ENCODE peak calls at places on chromosomes 6 and 20, in eight cellular contexts. X is NCI-H774, E is germinal center, K is colonic mucosa, T is fibroblast of mammary gland, M is NCI-H510A treated with DMSO at 0.1 percent for 48 hours, Y is lower lobe of right lung, I is neural crest cell. P is an unnamed sample.

GRCh38 chr6:2376429-2377355 is 131.3 kb upstream of the GMDS start:
- DNase-seq in X (no peak), E (no peak), K (peak; percentile 58), T (peak; percentile 77), M (no peak), Y (no peak), I (no peak), P (no peak)

GRCh38 chr20:48782073-48782472 is 45.7 kb downstream of the PREX1 start:
- DNase-seq in X (no peak), E (no peak), K (no peak), T (no peak), M (no peak), Y (no peak), I (no peak), P (no peak)

GRCh38 chr20:53902968-53903651 is 167.3 kb downstream of the BCAS1 start:
- DNase-seq in X (no peak), E (no peak), K (no peak), T (peak; percentile 60), M (no peak), Y (no peak), I (no peak), P (no peak)

GRCh38 chr6:157755032-157755751 is 67.9 kb upstream of the SNX9 start:
- DNase-seq in X (no peak), E (no peak), K (no peak), T (no peak), M (no peak), Y (no peak), I (no peak), P (no peak)

GRCh38 chr6:118739976-118740771 is 88.8 kb upstream of the CEP85L start:
- DNase-seq in X (no peak), E (no peak), K (no peak), T (no peak), M (no peak), Y (no peak), I (no peak), P (no peak)

GRCh38 chr6:113078791-113079190 is 731.7 kb downstream of the RFPL4B start:
- DNase-seq in X (no peak), E (no peak), K (no peak), T (no peak), M (no peak), Y (no peak), I (no peak), P (no peak)

GRCh38 chr6:13101409-13101808 is 226.9 kb downstream of the TBC1D7 start:
- DNase-seq in X (no peak), E (no peak), K (no peak), T (no peak), M (no peak), Y (no peak), I (no peak), P (no peak)

GRCh38 chr6:79604583-79605037 is 26.5 kb upstream of the SH3BGRL2 start:
- DNase-seq in X (no peak), E (no peak), K (no peak), T (peak; percentile 31), M (no peak), Y (no peak), I (no peak), P (no peak)

GRCh38 chr6:13615802-13616140 is 636 bp downstream of the NOL7 start:
- DNase-seq in X (no peak), E (peak; percentile 28), K (peak; percentile 71), T (peak; percentile 43), M (peak; percentile 45), Y (peak; percentile 72), I (peak; percentile 30), P (peak; percentile 45)

GRCh38 chr6:21634582-21634981 is 41.0 kb downstream of the SOX4 start:
- DNase-seq in X (no peak), E (no peak), K (no peak), T (peak; percentile 97), M (no peak), Y (no peak), I (no peak), P (no peak)

GRCh38 chr20:57372157-57372556 is 19.0 kb upstream of the RBM38 start:
- DNase-seq in X (no peak), E (no peak), K (no peak), T (no peak), M (no peak), Y (no peak), I (no peak), P (no peak)

GRCh38 chr20:23670361-23670760 is 18.5 kb downstream of the CST4 start:
- DNase-seq in X (no peak), E (no peak), K (no peak), T (no peak), M (no peak), Y (no peak), I (no peak), P (no peak)

GRCh38 chr6:89828988-89829590 is 591 bp upstream of the CASP8AP2 start:
- DNase-seq in X (peak; percentile 81), E (peak; percentile 46), K (peak; percentile 21), T (peak; percentile 18), M (peak; percentile 72), Y (no peak), I (no peak), P (no peak)

GRCh38 chr6:34709386-34709785 is 12.8 kb upstream of the ILRUN start:
- DNase-seq in X (no peak), E (no peak), K (no peak), T (peak; percentile 83), M (no peak), Y (peak; percentile 51), I (no peak), P (peak; percentile 82)

GRCh38 chr20:60117040-60117439 is 158.8 kb downstream of the CDH26 start:
- DNase-seq in X (no peak), E (no peak), K (no peak), T (peak; percentile 21), M (no peak), Y (no peak), I (no peak), P (peak; percentile 2)

GRCh38 chr6:69138173-69138572 is 503.1 kb downstream of the ADGRB3 start:
- DNase-seq in X (no peak), E (no peak), K (no peak), T (no peak), M (no peak), Y (no peak), I (no peak), P (no peak)

GRCh38 chr6:146041282-146041681 is 12.4 kb downstream of the GRM1 start:
- DNase-seq in X (no peak), E (no peak), K (no peak), T (peak; percentile 23), M (no peak), Y (no peak), I (no peak), P (no peak)

GRCh38 chr6:132651062-132651461 is 7.9 kb downstream of the TAAR1 start:
- DNase-seq in X (no peak), E (peak; percentile 9), K (no peak), T (no peak), M (no peak), Y (no peak), I (no peak), P (no peak)

GRCh38 chr6:1179571-1180459 is 132.1 kb upstream of the FOXQ1 start:
- DNase-seq in X (peak; percentile 25), E (no peak), K (no peak), T (no peak), M (no peak), Y (no peak), I (no peak), P (no peak)

GRCh38 chr6:93105017-93105416 is 314.3 kb downstream of the EPHA7 start:
- DNase-seq in X (no peak), E (no peak), K (no peak), T (no peak), M (no peak), Y (no peak), I (no peak), P (no peak)

GRCh38 chr6:132683543-132683942 is 24.6 kb upstream of the TAAR1 start:
- DNase-seq in X (no peak), E (no peak), K (no peak), T (peak; percentile 73), M (no peak), Y (no peak), I (no peak), P (no peak)

GRCh38 chr20:5731753-5732366 is 18.3 kb upstream of the SHLD1 start:
- DNase-seq in X (no peak), E (no peak), K (no peak), T (no peak), M (no peak), Y (no peak), I (no peak), P (no peak)

GRCh38 chr20:31954500-31954899 is 2.7 kb upstream of the PDRG1 start:
- DNase-seq in X (no peak), E (no peak), K (no peak), T (no peak), M (no peak), Y (no peak), I (no peak), P (no peak)

GRCh38 chr20:49112596-49113274 is 66.6 kb downstream of the CSE1L start:
- DNase-seq in X (no peak), E (no peak), K (no peak), T (peak; percentile 20), M (no peak), Y (no peak), I (no peak), P (no peak)

GRCh38 chr6:8017276-8017701 is 46.9 kb downstream of the BLOC1S5 start:
- DNase-seq in X (no peak), E (peak; percentile 9), K (no peak), T (no peak), M (no peak), Y (no peak), I (no peak), P (no peak)

GRCh38 chr20:63183422-63184146 is 32.3 kb downstream of the YTHDF1 start:
- DNase-seq in X (no peak), E (peak; percentile 61), K (peak; percentile 37), T (no peak), M (peak; percentile 6), Y (peak; percentile 62), I (peak; percentile 46), P (peak; percentile 59)

GRCh38 chr6:73636048-73636447 is 17.7 kb downstream of the SLC17A5 start:
- DNase-seq in X (no peak), E (no peak), K (no peak), T (no peak), M (no peak), Y (no peak), I (no peak), P (no peak)

GRCh38 chr6:153172815-153173214 is 41.7 kb upstream of the RGS17 start:
- DNase-seq in X (peak; percentile 35), E (no peak), K (no peak), T (no peak), M (no peak), Y (no peak), I (no peak), P (no peak)

GRCh38 chr6:90442366-90442765 is 144.5 kb downstream of the MAP3K7 start:
- DNase-seq in X (no peak), E (no peak), K (no peak), T (peak; percentile 31), M (no peak), Y (no peak), I (no peak), P (no peak)

GRCh38 chr6:137879885-137880430 is 12.9 kb downstream of the TNFAIP3 start:
- DNase-seq in X (no peak), E (no peak), K (no peak), T (no peak), M (no peak), Y (no peak), I (no peak), P (no peak)

GRCh38 chr6:160990847-160991410 is 640 bp upstream of the MAP3K4 start:
- DNase-seq in X (no peak), E (no peak), K (no peak), T (no peak), M (no peak), Y (no peak), I (no peak), P (no peak)

GRCh38 chr6:87408721-87409155 is 966 bp downstream of the CFAP206 start:
- DNase-seq in X (peak; percentile 59), E (no peak), K (no peak), T (no peak), M (no peak), Y (no peak), I (no peak), P (no peak)

GRCh38 chr20:17498181-17498580 is 33.0 kb downstream of the BFSP1 start:
- DNase-seq in X (no peak), E (no peak), K (no peak), T (peak; percentile 15), M (peak; percentile 49), Y (no peak), I (no peak), P (no peak)

P was measured in stomach.